ENCODE peak calls at places on chromosomes 3 and 15, in ten cellular contexts. J, D, E, I, Q, X, V, K, N and F are unnamed samples.

GRCh38 chr15:75043509-75044257 is 20.3 kb downstream of the PPCDC start:
- DNase-seq in K (peak; percentile 99), J (peak; percentile 99), N (peak; percentile 32), V (peak; percentile 84), E (peak; percentile 91), Q (peak; percentile 90), I (peak; percentile 59), X (peak; percentile 77), D (peak; percentile 82), F (peak; percentile 95)

GRCh38 chr3:74539879-74540278 is 74.6 kb downstream of the CNTN3 start:
- DNase-seq in K (no peak), D (no peak), J (no peak), E (no peak), Q (no peak), N (no peak), V (no peak), I (no peak), X (no peak), F (no peak)

GRCh38 chr15:66765478-66766281 is 63.6 kb downstream of the SMAD6 start:
- DNase-seq in Q (peak; percentile 82), J (no peak), N (no peak), X (peak; percentile 72), D (peak; percentile 97), I (no peak), V (no peak), E (peak; percentile 67), K (peak; percentile 40), F (peak; percentile 37)

GRCh38 chr3:17973559-17973906 is 231.1 kb upstream of the TBC1D5 start:
- DNase-seq in I (no peak), V (no peak), Q (no peak), J (no peak), K (no peak), D (no peak), N (no peak), X (no peak), E (no peak), F (no peak)

GRCh38 chr15:26070095-26070532 is 207.0 kb upstream of the ATP10A start:
- DNase-seq in X (no peak), N (no peak), K (no peak), D (no peak), I (no peak), Q (no peak), J (no peak), E (no peak), V (no peak), F (no peak)

GRCh38 chr15:25374143-25374542 is 64.7 kb downstream of the UBE3A start:
- DNase-seq in Q (no peak), K (no peak), J (no peak), X (no peak), N (no peak), I (no peak), V (no peak), D (no peak), E (no peak), F (no peak)

GRCh38 chr3:64008487-64008886 is 14.8 kb downstream of the PSMD6 start:
- DNase-seq in K (no peak), X (no peak), E (no peak), D (no peak), J (no peak), Q (no peak), V (no peak), I (no peak), N (no peak), F (no peak)

GRCh38 chr3:186193534-186194450 is 84.9 kb upstream of the ETV5 start:
- DNase-seq in Q (no peak), N (no peak), J (no peak), X (no peak), K (peak; percentile 10), V (no peak), I (no peak), D (no peak), E (no peak), F (no peak)

GRCh38 chr3:142498397-142499180 is 50.8 kb upstream of the XRN1 start:
- DNase-seq in Q (no peak), V (no peak), K (peak; percentile 8), I (no peak), X (no peak), N (no peak), D (no peak), J (no peak), E (no peak), F (no peak)

GRCh38 chr3:29880809-29881208 is 599.9 kb downstream of the RBMS3 start:
- DNase-seq in I (no peak), Q (no peak), V (no peak), J (no peak), E (no peak), N (no peak), D (no peak), X (no peak), K (no peak), F (no peak)

GRCh38 chr15:64024172-64025050 is 21.9 kb downstream of the DAPK2 start:
- DNase-seq in K (no peak), E (peak; percentile 17), Q (peak; percentile 83), X (no peak), V (no peak), J (no peak), I (no peak), N (no peak), D (no peak), F (no peak)

GRCh38 chr3:12624056-12624455 is 39.9 kb downstream of the RAF1 start:
- DNase-seq in D (no peak), N (no peak), Q (no peak), X (no peak), K (no peak), V (no peak), E (no peak), I (no peak), J (no peak), F (no peak)

GRCh38 chr3:17891139-17891850 is 148.9 kb upstream of the TBC1D5 start:
- DNase-seq in I (no peak), K (no peak), V (no peak), E (no peak), D (no peak), J (no peak), N (no peak), Q (no peak), X (no peak), F (no peak)

GRCh38 chr3:112000971-112001370 is 2.2 kb downstream of the TAGLN3 start:
- DNase-seq in I (no peak), E (no peak), X (no peak), J (no peak), Q (no peak), V (no peak), D (no peak), N (no peak), K (no peak), F (no peak)

GRCh38 chr15:95929232-95929846 is 401.2 kb upstream of the NR2F2 start:
- DNase-seq in V (no peak), D (no peak), I (no peak), Q (peak; percentile 100), E (no peak), X (no peak), K (no peak), J (no peak), N (no peak), F (no peak)

GRCh38 chr3:30263238-30263920 is 343.0 kb upstream of the TGFBR2 start:
- DNase-seq in Q (peak; percentile 70), X (no peak), N (no peak), J (no peak), E (no peak), D (no peak), K (no peak), I (no peak), V (no peak), F (no peak)

GRCh38 chr15:67165653-67166260 is 88.7 kb downstream of the AAGAB start:
- DNase-seq in E (no peak), Q (no peak), V (no peak), X (no peak), I (no peak), J (no peak), N (no peak), K (no peak), D (no peak), F (no peak)

GRCh38 chr3:126389792-126390142 is 4.9 kb upstream of the CFAP100 start:
- DNase-seq in K (no peak), X (no peak), N (no peak), Q (peak; percentile 18), J (no peak), E (no peak), I (no peak), D (peak; percentile 24), V (no peak), F (no peak)
- TF ChIP-seq POLR2A in K (no peak), X (no peak), N (no peak), Q (no peak), J (no peak), E (no peak), I (no peak), D (no peak), V (no peak), F (no peak)

GRCh38 chr3:129001101-129001816 is at the start of gene EFCC1:
- DNase-seq in V (no peak), J (peak; percentile 79), I (no peak), K (peak; percentile 35), N (no peak), D (no peak), Q (no peak), X (peak; percentile 76), E (peak; percentile 46), F (peak; percentile 94)
- TF ChIP-seq POLR2A in V (no peak), J (peak; percentile 34), I (no peak), K (no peak), N (no peak), D (no peak), Q (no peak), X (no peak), E (peak; percentile 35), F (no peak)

GRCh38 chr3:139642981-139643380 is 34.8 kb downstream of the NMNAT3 start:
- DNase-seq in Q (peak; percentile 4), D (no peak), X (no peak), E (no peak), J (no peak), K (no peak), N (no peak), V (no peak), I (no peak), F (no peak)
- TF ChIP-seq POLR2A in Q (no peak), D (no peak), X (no peak), E (no peak), J (no peak), K (no peak), N (no peak), V (no peak), I (no peak), F (no peak)

GRCh38 chr15:89578146-89578545 is 2.9 kb downstream of the TICRR start:
- DNase-seq in K (no peak), Q (no peak), X (no peak), V (no peak), E (no peak), I (no peak), N (no peak), D (no peak), J (no peak), F (no peak)

GRCh38 chr15:89576417-89576773 is 1.1 kb downstream of the TICRR start:
- DNase-seq in X (no peak), N (no peak), I (no peak), K (no peak), E (no peak), J (no peak), V (no peak), Q (peak; percentile 27), D (no peak), F (no peak)

GRCh38 chr15:89577776-89578115 is 2.5 kb downstream of the TICRR start:
- DNase-seq in I (no peak), Q (no peak), N (no peak), E (no peak), J (no peak), X (no peak), D (no peak), V (no peak), K (no peak), F (no peak)

GRCh38 chr15:89575656-89576416 is 567 bp downstream of the TICRR start:
- DNase-seq in D (no peak), N (no peak), X (no peak), J (no peak), E (no peak), Q (peak; percentile 66), I (no peak), V (no peak), K (no peak), F (no peak)

GRCh38 chr15:89575146-89575655 is at the start of gene TICRR:
- DNase-seq in J (peak; percentile 96), V (peak; percentile 92), D (peak; percentile 96), I (peak; percentile 72), Q (peak; percentile 100), K (peak; percentile 98), E (peak; percentile 97), X (peak; percentile 96), N (peak; percentile 78), F (peak; percentile 99)
- TF ChIP-seq POLR2A in J (no peak), V (no peak), D (no peak), I (no peak), Q (peak; percentile 81), K (no peak), E (no peak), X (no peak), N (peak; percentile 75), F (no peak)